ENCODE peak calls at places on chromosomes 2 and 18, in five cellular contexts. R is activated gamma-delta T cell treated with anti-CD3 and anti-CD28 coated beads, Interleukin-2, amount 50 U/mL, for 16 hours; A is NCI-H2081; P is HT1080; G is fibroblast of villous mesenchyme. Z is an unnamed sample.

GRCh38 chr2:19504400-19505198 is 146.2 kb upstream of the OSR1 start:
- DNase-seq in R (no peak), A (no peak), P (no peak), G (peak), Z (no peak)

GRCh38 chr2:227428731-227429285 is 41.1 kb upstream of the SCYGR1 start:
- DNase-seq in R (no peak), A (no peak), P (no peak), G (no peak), Z (peak)

GRCh38 chr18:69282371-69282770 is 118.3 kb upstream of the DOK6 start:
- DNase-seq in R (no peak), A (no peak), P (no peak), G (no peak), Z (no peak)

GRCh38 chr18:11468120-11468519 is 141.3 kb upstream of the SLC35G4 start:
- DNase-seq in R (no peak), A (no peak), P (no peak), G (no peak), Z (no peak)

GRCh38 chr2:240988146-240988545 is 10.3 kb upstream of the SNED1 start:
- DNase-seq in R (no peak), A (no peak), P (no peak), G (no peak), Z (peak)

GRCh38 chr18:3083776-3084175 is 70.8 kb upstream of the LPIN2 start:
- DNase-seq in R (no peak), A (no peak), P (no peak), G (no peak), Z (no peak)

GRCh38 chr18:31042391-31043181 is at the start of gene DSC3:
- DNase-seq in R (no peak), A (peak), P (no peak), G (no peak), Z (peak)

GRCh38 chr2:74399785-74400184 is 19.7 kb upstream of the DCTN1 start:
- DNase-seq in R (no peak), A (no peak), P (peak), G (peak), Z (peak)

GRCh38 chr2:3624059-3624794 is 29.3 kb downstream of the COLEC11 start:
- DNase-seq in R (no peak), A (no peak), P (no peak), G (peak), Z (peak)

GRCh38 chr2:188819781-188820180 is 154.4 kb upstream of the COL3A1 start:
- DNase-seq in R (no peak), A (no peak), P (no peak), G (peak), Z (peak)

GRCh38 chr2:19368760-19369159 is 10.3 kb upstream of the OSR1 start:
- DNase-seq in R (no peak), A (no peak), P (no peak), G (no peak), Z (no peak)

GRCh38 chr2:154740360-154740759 is 41.9 kb downstream of the KCNJ3 start:
- DNase-seq in R (no peak), A (peak), P (no peak), G (no peak), Z (no peak)

GRCh38 chr18:77366067-77366724 is 116.5 kb downstream of the GALR1 start:
- DNase-seq in R (no peak), A (no peak), P (no peak), G (no peak), Z (peak)

GRCh38 chr2:36708119-36708741 is 11.7 kb downstream of the VIT start:
- DNase-seq in R (no peak), A (no peak), P (peak), G (peak), Z (peak)

GRCh38 chr2:47259829-47260228 is 104.7 kb upstream of the STPG4 start:
- DNase-seq in R (no peak), A (no peak), P (no peak), G (no peak), Z (no peak)

GRCh38 chr2:12063210-12063609 is 316.8 kb downstream of the LPIN1 start:
- DNase-seq in R (no peak), A (no peak), P (no peak), G (no peak), Z (no peak)

GRCh38 chr2:105294844-105295481 is 34.6 kb downstream of the TGFBRAP1 start:
- DNase-seq in R (no peak), A (no peak), P (peak), G (peak), Z (peak)

GRCh38 chr18:42029100-42029499 is 74.1 kb downstream of the PIK3C3 start:
- DNase-seq in R (no peak), A (no peak), P (no peak), G (peak), Z (no peak)

GRCh38 chr2:219851801-219852481 is 224.5 kb downstream of the SLC4A3 start:
- DNase-seq in R (no peak), A (no peak), P (peak), G (peak), Z (no peak)

GRCh38 chr18:54717673-54718435 is 110.4 kb upstream of the RAB27B start:
- DNase-seq in R (peak), A (peak), P (peak), G (no peak), Z (peak)

GRCh38 chr18:74234326-74235171 is 57.2 kb downstream of the CYB5A start:
- DNase-seq in R (no peak), A (no peak), P (peak), G (peak), Z (peak)

GRCh38 chr2:141133883-141134282 is 996.9 kb downstream of the LRP1B start:
- DNase-seq in R (no peak), A (no peak), P (no peak), G (no peak), Z (no peak)

GRCh38 chr2:40041983-40042382 is 262.9 kb upstream of the THUMPD2 start:
- DNase-seq in R (no peak), A (no peak), P (peak), G (peak), Z (peak)

GRCh38 chr2:156405586-156405985 is 30.6 kb upstream of the GPD2 start:
- DNase-seq in R (no peak), A (no peak), P (peak), G (peak), Z (peak)

GRCh38 chr2:195486987-195487644 is 169.9 kb upstream of the SLC39A10 start:
- DNase-seq in R (peak), A (no peak), P (peak), G (peak), Z (peak)

GRCh38 chr2:109195193-109196045 is 66.4 kb downstream of the SH3RF3 start:
- DNase-seq in R (no peak), A (no peak), P (no peak), G (no peak), Z (peak)

GRCh38 chr2:196088209-196088608 is 19.6 kb upstream of the DNAH7 start:
- DNase-seq in R (no peak), A (no peak), P (no peak), G (peak), Z (peak)

GRCh38 chr2:19689769-19690168 is 212.0 kb downstream of the TTC32 start:
- DNase-seq in R (no peak), A (no peak), P (no peak), G (no peak), Z (no peak)

GRCh38 chr2:192155521-192156118 is 39.1 kb downstream of the TMEFF2 start:
- DNase-seq in R (no peak), A (peak), P (no peak), G (no peak), Z (no peak)

GRCh38 chr2:68824831-68825230 is 46.4 kb downstream of the BMP10 start:
- DNase-seq in R (no peak), A (no peak), P (peak), G (no peak), Z (no peak)

GRCh38 chr18:57789759-57790158 is 13.4 kb downstream of the ATP8B1 start:
- DNase-seq in R (no peak), A (no peak), P (no peak), G (no peak), Z (no peak)

GRCh38 chr2:153940511-153940910 is 68.8 kb downstream of the GALNT13 start:
- DNase-seq in R (no peak), A (no peak), P (no peak), G (peak), Z (peak)

GRCh38 chr2:205197468-205198129 is 484.7 kb upstream of the NRP2 start:
- DNase-seq in R (no peak), A (no peak), P (no peak), G (no peak), Z (no peak)

GRCh38 chr2:201258666-201258999 is 1.7 kb upstream of the CASP8 start:
- DNase-seq in R (no peak), A (no peak), P (no peak), G (no peak), Z (no peak)

GRCh38 chr18:71398530-71398929 is 1109.7 kb downstream of the SOCS6 start:
- DNase-seq in R (no peak), A (peak), P (peak), G (no peak), Z (peak)

GRCh38 chr18:35334183-35334582 is 10.0 kb downstream of the ZNF24 start:
- DNase-seq in R (no peak), A (no peak), P (no peak), G (no peak), Z (no peak)

GRCh38 chr2:95314964-95315611 is 17.9 kb downstream of the KCNIP3 start:
- DNase-seq in R (no peak), A (no peak), P (peak), G (peak), Z (peak)

GRCh38 chr2:24106786-24107185 is 16.3 kb downstream of the PFN4 start:
- DNase-seq in R (no peak), A (no peak), P (no peak), G (no peak), Z (no peak)

GRCh38 chr2:14297340-14297739 is 335.2 kb upstream of the LRATD1 start:
- DNase-seq in R (no peak), A (no peak), P (no peak), G (no peak), Z (no peak)